ENCODE peak calls at places on chromosome 9, in six cellular contexts. Z, P, L, A, T and Y are unnamed samples.

GRCh38 chr9:81032831-81033230 is 656.5 kb downstream of the TLE1 start:
- DNase-seq in A (peak), L (peak), P (no peak), Z (no peak), T (no peak), Y (no peak)

GRCh38 chr9:127162046-127162445 is 39.6 kb upstream of the ANGPTL2 start:
- DNase-seq in A (no peak), P (peak), T (peak), Z (no peak), L (no peak), Y (no peak)

GRCh38 chr9:111098661-111099060 is 60.4 kb upstream of the LPAR1 start:
- DNase-seq in Z (no peak), L (no peak), A (no peak), P (no peak), T (no peak), Y (no peak)

GRCh38 chr9:128773049-128773448 is 1.3 kb upstream of the ZER1 start:
- DNase-seq in T (peak), P (no peak), A (no peak), Z (no peak), L (no peak), Y (no peak)

GRCh38 chr9:34089311-34089710 is 37.2 kb downstream of the DCAF12 start:
- DNase-seq in Z (no peak), T (no peak), P (no peak), L (peak), A (peak), Y (peak)

GRCh38 chr9:126564128-126564527 is 49.6 kb upstream of the LMX1B start:
- DNase-seq in A (no peak), T (no peak), P (no peak), Z (no peak), L (no peak), Y (no peak)

GRCh38 chr9:110911659-110912473 is 126.4 kb downstream of the LPAR1 start:
- DNase-seq in L (peak), T (peak), P (peak), A (peak), Z (no peak), Y (no peak)

GRCh38 chr9:79224672-79225433 is 346.9 kb upstream of the TLE4 start:
- DNase-seq in A (peak), P (peak), Z (no peak), L (peak), T (peak), Y (peak)

GRCh38 chr9:2023042-2023441 is 7.9 kb downstream of the SMARCA2 start:
- DNase-seq in Z (no peak), A (no peak), P (no peak), T (no peak), L (no peak), Y (no peak)

GRCh38 chr9:21762064-21762463 is 40.4 kb upstream of the MTAP start:
- DNase-seq in A (no peak), P (peak), T (no peak), Z (no peak), L (no peak), Y (no peak)

GRCh38 chr9:33375841-33376321 is 26.5 kb downstream of the AQP7 start:
- DNase-seq in A (no peak), P (no peak), T (no peak), Z (no peak), L (peak), Y (no peak)

GRCh38 chr9:4591123-4591500 is 71.0 kb upstream of the PLPP6 start:
- DNase-seq in Z (no peak), A (no peak), L (no peak), T (no peak), P (no peak), Y (peak)

GRCh38 chr9:136700959-136701664 is 11.3 kb upstream of the DIPK1B start:
- DNase-seq in P (no peak), Z (no peak), A (no peak), T (no peak), L (no peak), Y (no peak)

GRCh38 chr9:124384849-124385248 is 30.4 kb downstream of the PSMB7 start:
- DNase-seq in P (no peak), Z (no peak), L (no peak), A (no peak), T (no peak), Y (no peak)

GRCh38 chr9:2132484-2133082 is 117.4 kb downstream of the SMARCA2 start:
- DNase-seq in T (no peak), Z (no peak), L (peak), A (no peak), P (peak), Y (no peak)

GRCh38 chr9:17021379-17021970 is 113.4 kb upstream of the CNTLN start:
- DNase-seq in A (no peak), Z (no peak), L (no peak), P (no peak), T (no peak), Y (no peak)

GRCh38 chr9:127651697-127652610 is 39.9 kb downstream of the STXBP1 start:
- DNase-seq in P (no peak), Z (no peak), T (no peak), A (no peak), L (no peak), Y (no peak)

DNA sequence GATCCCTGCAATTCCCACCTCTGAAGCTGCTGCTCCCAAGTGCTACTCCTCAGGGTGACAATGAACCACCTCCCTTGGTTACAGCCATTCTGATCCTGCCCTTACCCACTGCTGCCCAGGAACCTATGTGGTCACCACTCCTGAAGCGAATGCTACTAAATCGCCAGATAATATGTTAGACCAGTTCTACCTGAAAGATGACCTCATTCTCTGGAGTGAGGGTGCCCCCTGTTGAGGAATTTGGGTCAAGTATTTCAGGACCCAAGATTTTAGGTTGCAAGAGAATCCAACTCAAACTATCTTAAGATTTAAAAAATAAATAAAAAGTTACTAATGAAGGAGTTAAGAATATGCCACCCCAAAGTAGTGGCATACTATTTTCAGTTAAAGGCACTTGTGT is 5.8 kb upstream of the SNAPC3 start:
- DNase-seq in P (peak), A (peak), L (peak), Z (peak), T (no peak), Y (peak)
- TF ChIP-seq CTCF in P (peak), A (peak), L (peak), Z (peak), T (peak), Y (peak)

GRCh38 chr9:35658144-35658893 is at the start of gene CCDC107:
- DNase-seq in A (peak), Z (peak), T (peak), P (peak), L (peak), Y (no peak)
- TF ChIP-seq CTCF in A (peak), Z (peak), T (peak), P (peak), L (peak), Y (peak)

GRCh38 chr9:92242115-92242778 is 51.2 kb downstream of the IARS1 start:
- DNase-seq in T (peak), P (no peak), Z (no peak), A (peak), L (peak), Y (peak)
- TF ChIP-seq CTCF in T (peak), P (peak), Z (no peak), A (peak), L (peak), Y (peak)

GRCh38 chr9:134841180-134841904 is 39.3 kb upstream of the FCN2 start:
- DNase-seq in Z (no peak), A (no peak), T (peak), P (no peak), L (no peak), Y (no peak)

GRCh38 chr9:134837529-134837928 is 43.1 kb upstream of the FCN2 start:
- DNase-seq in A (no peak), T (peak), Z (no peak), L (peak), P (no peak), Y (no peak)

GRCh38 chr9:134840511-134840910 is 40.1 kb upstream of the FCN2 start:
- DNase-seq in T (no peak), A (no peak), Z (no peak), L (no peak), P (no peak), Y (no peak)

GRCh38 chr9:134838651-134839431 is 41.8 kb upstream of the FCN2 start:
- DNase-seq in L (no peak), Z (no peak), T (peak), P (no peak), A (no peak), Y (no peak)

GRCh38 chr9:134839441-134840125 is 41.0 kb upstream of the FCN2 start:
- DNase-seq in L (no peak), Z (no peak), T (peak), P (no peak), A (no peak), Y (no peak)
- TF ChIP-seq CTCF in L (no peak), Z (no peak), T (peak), P (no peak), A (peak), Y (peak)